ENCODE peak calls at places on chromosomes 12 and 14, in five cellular contexts. A is IMR-90, I is H1, Q is mesendoderm, B is H9. L is an unnamed sample.

GRCh38 chr12:49059063-49059384 is 1.6 kb downstream of the KMT2D start:
- DNase-seq in I (no peak), A (no peak), Q (no peak), B (no peak), L (no peak)

GRCh38 chr14:84785997-84786396 is 743.9 kb upstream of the FLRT2 start:
- DNase-seq in I (no peak), A (peak), B (no peak), Q (no peak), L (peak)

GRCh38 chr12:114682920-114683708 is 861 bp downstream of the TBX3 start:
- DNase-seq in Q (peak), B (peak), I (peak), A (no peak), L (no peak)

GRCh38 chr12:51428256-51428655 is 3.6 kb downstream of the SLC4A8 start:
- DNase-seq in I (no peak), B (no peak), A (no peak), Q (no peak), L (no peak)

GRCh38 chr14:65222434-65222833 is 120.1 kb upstream of the MAX start:
- DNase-seq in I (peak), A (peak), B (peak), Q (peak), L (peak)

GRCh38 chr14:30808576-30808975 is 65.8 kb upstream of the COCH start:
- DNase-seq in I (no peak), A (no peak), B (no peak), Q (no peak), L (no peak)

GRCh38 chr14:21521526-21521925 is 4.6 kb downstream of the SALL2 start:
- DNase-seq in B (no peak), Q (no peak), A (peak), I (no peak), L (peak)

GRCh38 chr14:94568186-94568585 is 6.9 kb downstream of the SERPINA4 start:
- DNase-seq in Q (no peak), B (no peak), A (no peak), I (no peak), L (no peak)

GRCh38 chr14:92484132-92484823 is 29.3 kb upstream of the RIN3 start:
- DNase-seq in I (peak), B (peak), A (no peak), Q (no peak), L (no peak)

GRCh38 chr14:44961151-44961729 is 507 bp downstream of the KLHL28 start:
- DNase-seq in I (no peak), B (peak), Q (peak), A (peak), L (peak)

GRCh38 chr14:77097689-77098469 is at the start of gene CIPC:
- DNase-seq in B (peak), A (peak), I (peak), Q (peak), L (peak)
- H2BK15ac ChIP-seq in B (no peak), A (peak), I (peak), Q (peak), L (peak)

DNA sequence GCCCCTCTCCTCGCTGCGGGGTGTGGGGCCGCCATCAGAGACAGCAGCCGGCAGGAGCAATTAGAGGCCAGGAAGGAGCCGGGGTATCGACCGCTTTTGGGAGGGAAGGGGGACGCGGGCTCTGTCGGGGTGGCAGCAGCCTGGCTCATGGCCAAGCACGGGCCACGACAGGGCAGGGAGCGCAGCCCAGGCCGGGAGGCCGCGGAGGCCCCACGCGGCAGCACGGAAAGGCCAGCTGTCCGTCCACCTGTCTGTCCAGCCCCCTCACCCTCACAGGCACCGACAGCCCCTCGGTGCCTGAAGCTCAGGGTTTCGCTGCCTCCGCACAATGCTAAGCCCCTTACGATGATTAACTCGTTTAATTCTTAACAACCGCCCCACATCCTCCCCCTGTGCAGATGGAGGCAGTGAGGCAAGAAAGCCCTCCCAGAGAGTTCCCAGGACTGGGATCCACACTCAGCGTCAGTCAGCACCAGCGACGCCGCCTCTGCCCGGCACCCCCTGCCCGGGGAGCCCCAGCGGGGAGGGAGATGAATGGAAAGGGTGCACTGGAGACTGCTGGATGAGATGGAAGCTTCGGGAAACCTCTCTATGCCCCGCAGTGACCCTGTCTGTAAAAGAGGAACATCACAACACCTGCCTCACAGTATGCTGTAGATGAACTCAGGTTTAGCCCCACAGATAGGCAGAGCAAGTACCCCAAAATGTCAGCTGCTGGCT is 23.7 kb downstream of the NCOR2 start:
- DNase-seq in B (no peak), A (no peak), I (no peak), Q (no peak), L (peak)
- H2BK15ac ChIP-seq in B (no peak), A (no peak), I (peak), Q (no peak), L (no peak)

DNA sequence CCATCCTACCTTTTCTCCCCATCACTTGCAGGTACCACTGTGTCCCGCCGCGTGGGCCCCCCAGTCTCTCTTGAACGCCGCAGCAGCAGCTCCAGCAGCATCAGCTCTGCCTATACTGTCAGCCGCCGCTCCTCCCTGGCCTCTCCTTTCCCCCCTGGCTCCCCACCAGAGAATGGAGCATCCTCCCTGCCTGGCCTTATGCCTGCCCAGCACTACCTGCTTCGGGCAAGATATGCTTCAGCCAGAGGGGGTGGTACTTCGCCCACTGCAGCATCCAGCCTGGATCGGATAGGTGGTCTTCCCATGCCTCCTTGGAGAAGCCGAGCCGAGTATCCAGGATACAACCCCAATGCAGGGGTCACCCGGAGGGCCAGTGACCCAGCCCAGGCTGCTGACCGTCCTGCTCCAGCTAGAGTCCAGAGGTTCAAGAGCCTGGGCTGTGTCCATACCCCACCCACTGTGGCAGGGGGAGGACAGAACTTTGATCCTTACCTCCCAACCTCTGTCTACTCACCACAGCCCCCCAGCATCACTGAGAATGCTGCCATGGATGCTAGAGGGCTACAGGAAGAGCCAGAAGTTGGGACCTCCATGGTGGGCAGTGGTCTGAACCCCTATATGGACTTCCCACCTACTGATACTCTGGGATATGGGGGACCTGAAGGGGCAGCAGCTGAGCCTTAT is 9.2 kb downstream of the ARHGAP9 start:
- DNase-seq in I (no peak), Q (no peak), B (no peak), A (no peak), L (no peak)
- H2BK15ac ChIP-seq in I (no peak), Q (no peak), B (no peak), A (no peak), L (no peak)

GRCh38 chr14:88790501-88791251 is 2.1 kb downstream of the EML5 start:
- DNase-seq in Q (no peak), I (no peak), B (no peak), A (no peak), L (no peak)

GRCh38 chr14:88792572-88793258 is at the start of gene EML5:
- DNase-seq in I (peak), B (peak), A (peak), Q (peak), L (peak)

GRCh38 chr14:88791252-88791621 is 1.5 kb downstream of the EML5 start:
- DNase-seq in B (no peak), Q (no peak), A (no peak), I (no peak), L (no peak)

GRCh38 chr14:88791629-88792571 is 853 bp downstream of the EML5 start:
- DNase-seq in B (peak), A (no peak), Q (peak), I (peak), L (no peak)

GRCh38 chr14:88793259-88793625 is 489 bp upstream of the EML5 start:
- DNase-seq in Q (no peak), A (no peak), B (no peak), I (no peak), L (no peak)
- H2BK15ac ChIP-seq in Q (no peak), A (peak), B (no peak), I (no peak), L (no peak)

DNA sequence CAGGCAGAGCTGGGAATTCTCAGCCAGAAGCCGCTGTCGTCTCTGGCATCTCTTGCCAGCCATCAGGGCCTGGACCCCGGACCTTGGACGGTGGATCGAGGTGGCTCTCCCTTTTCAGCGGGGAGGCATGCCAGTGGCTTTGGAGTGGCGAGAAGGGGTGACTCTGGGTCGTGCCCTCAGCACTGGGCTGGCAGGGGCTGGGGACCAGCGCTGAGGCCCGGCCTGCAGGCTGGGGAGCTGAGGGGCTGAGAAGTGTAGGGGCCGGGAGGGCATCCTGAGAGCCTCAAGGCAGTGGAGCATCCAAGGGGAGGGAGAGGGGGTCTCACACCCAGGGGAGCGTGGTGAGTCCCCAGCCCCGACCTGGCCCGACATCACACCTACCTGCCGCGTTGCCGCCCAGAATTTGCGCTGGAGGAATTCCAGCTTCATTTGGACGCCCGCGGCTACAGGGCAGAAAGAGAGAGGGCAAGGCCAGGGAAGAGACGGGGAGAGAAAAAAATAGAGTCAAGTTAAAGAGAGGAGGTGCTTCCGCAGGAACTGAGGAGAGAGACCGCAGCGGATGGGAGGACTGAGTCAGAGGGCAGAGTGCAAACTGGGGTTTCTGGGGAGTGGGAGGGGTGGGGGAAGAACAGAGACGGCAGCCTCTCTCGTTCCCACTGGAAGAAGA is 9.0 kb upstream of the LRTM2 start:
- DNase-seq in B (no peak), Q (no peak), I (no peak), A (peak), L (peak)
- H2BK15ac ChIP-seq in B (no peak), Q (no peak), I (no peak), A (no peak), L (peak)